ENCODE peak calls at places on chromosomes 7 and 10, in nine cellular contexts. E is prostate gland, C is H1, Y is transverse colon, X is suprapubic skin, F is GM12878, U is sigmoid colon, L is Panc1, G is HCT116. Z is an unnamed sample.
A peak's percentile ranks its signal among the peaks of the same experiment; 100 is the strongest.

GRCh38 chr7:63080831-63081230 is 917.8 kb upstream of the ZNF722 start:
- DNase-seq in Y (no peak), F (no peak), E (no peak), X (no peak), U (no peak), C (no peak), L (no peak), G (no peak), Z (peak; percentile 31)

GRCh38 chr10:2828741-2829140 is 238.6 kb upstream of the PFKP start:
- DNase-seq in X (no peak), Y (no peak), L (no peak), U (no peak), E (no peak), G (no peak), C (no peak), F (no peak), Z (no peak)

GRCh38 chr10:23344251-23344841 is at the start of gene C10orf67:
- DNase-seq in E (no peak), Y (peak; percentile 31), F (no peak), C (peak; percentile 70), L (no peak), X (no peak), U (no peak), G (no peak), Z (no peak)

GRCh38 chr10:78849731-78850130 is 219.0 kb upstream of the ZMIZ1 start:
- DNase-seq in C (no peak), U (no peak), F (no peak), X (no peak), G (no peak), L (no peak), E (no peak), Y (no peak), Z (no peak)

GRCh38 chr7:13055732-13056369 is 368.4 kb downstream of the ARL4A start:
- DNase-seq in C (no peak), E (no peak), F (no peak), Y (no peak), L (no peak), G (no peak), X (no peak), U (no peak), Z (no peak)

GRCh38 chr7:26930845-26931244 is 66.5 kb upstream of the SKAP2 start:
- DNase-seq in L (no peak), X (no peak), F (no peak), G (no peak), U (no peak), Y (no peak), C (no peak), E (no peak), Z (no peak)

GRCh38 chr10:79374312-79375191 is 27.3 kb downstream of the PPIF start:
- DNase-seq in G (peak; percentile 40), C (peak; percentile 94), F (no peak), L (peak; percentile 33), X (peak; percentile 92), E (peak; percentile 64), U (peak; percentile 91), Y (peak; percentile 84), Z (peak; percentile 94)

GRCh38 chr10:13907570-13907969 is 320.8 kb downstream of the PRPF18 start:
- DNase-seq in E (no peak), G (no peak), L (no peak), Y (no peak), U (no peak), X (no peak), C (no peak), F (no peak), Z (no peak)

DNA sequence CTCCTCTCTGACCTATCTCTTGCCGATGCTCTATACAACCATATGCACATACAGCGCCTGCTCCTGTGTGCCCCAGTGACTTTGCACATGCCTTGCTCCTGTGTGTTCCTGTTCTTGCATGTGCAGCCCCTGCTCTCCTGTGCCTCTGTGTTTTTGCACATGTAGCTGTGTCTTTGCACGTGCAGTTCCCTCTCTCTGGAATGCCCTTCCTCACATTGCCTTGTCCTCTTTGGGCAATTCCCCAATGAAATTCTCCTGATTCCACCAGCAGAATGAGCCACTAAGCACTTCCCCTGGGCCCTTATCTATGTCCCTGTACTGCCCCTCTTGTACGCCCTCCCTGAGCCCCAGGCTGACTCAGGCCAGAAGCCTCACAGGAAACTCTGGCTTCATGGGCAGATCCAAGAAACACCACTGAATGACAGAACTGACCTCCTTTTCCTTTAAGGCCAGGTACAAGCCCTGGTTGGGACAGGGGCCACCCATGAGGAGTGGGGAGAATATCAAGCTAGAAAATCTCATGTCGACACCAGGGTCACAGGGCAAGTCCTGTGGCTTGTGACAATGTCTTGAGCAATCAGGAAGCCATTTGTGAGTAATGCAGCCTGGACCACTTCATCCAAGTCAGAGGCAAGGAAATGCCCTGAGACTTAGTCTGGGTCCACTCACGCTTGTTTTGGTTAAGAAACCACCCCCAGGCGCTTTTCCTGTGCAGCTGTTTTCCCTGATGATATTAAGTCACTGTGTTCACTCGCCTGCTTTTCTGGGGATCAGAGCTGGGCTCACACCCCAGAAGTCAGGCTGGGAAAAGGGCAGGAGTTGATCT is 1.9 kb upstream of the ARHGAP22 start:
- DNase-seq in F (no peak), U (peak; percentile 72), Y (peak; percentile 25), C (peak; percentile 33), X (peak; percentile 58), G (no peak), E (no peak), L (peak; percentile 64), Z (peak; percentile 87)
- TF ChIP-seq POLR2AphosphoS5 in F (no peak), U (peak; percentile 62), Y (no peak), C (no peak), X (no peak), G (no peak), E (no peak), L (no peak), Z (no peak)

DNA sequence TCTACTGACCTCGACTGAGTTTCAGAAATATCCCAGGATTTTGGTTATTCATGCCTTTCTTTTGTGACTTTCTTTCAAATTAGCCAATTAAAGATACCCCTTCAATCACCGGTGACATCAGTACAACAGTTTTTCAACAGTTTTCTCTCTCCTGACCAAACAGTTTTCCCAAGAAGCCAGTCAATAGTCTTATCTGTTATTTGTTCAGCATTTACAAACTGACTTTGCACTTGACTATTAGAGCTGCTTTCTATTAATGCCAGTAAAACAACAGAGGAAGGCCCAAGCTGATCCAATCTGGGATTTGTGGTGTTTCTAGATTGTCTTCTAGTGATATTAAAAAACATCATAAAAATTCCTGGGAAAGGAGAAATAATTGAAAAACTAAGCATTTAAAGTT is 35.9 kb downstream of the NRBF2 start:
- DNase-seq in G (no peak), U (no peak), L (no peak), Y (no peak), F (no peak), E (no peak), X (no peak), C (no peak), Z (no peak)
- H3K27ac ChIP-seq in G (no peak overlapping the region), U (peak overlapping the region; percentile 39), L (no peak overlapping the region), Y (peak overlapping the region; percentile 1), F (no peak overlapping the region), E (no peak overlapping the region), X (no peak overlapping the region), C (no peak overlapping the region), Z (peak overlapping the region; percentile 7)

GRCh38 chr10:21285207-21285606 is 240.3 kb downstream of the SKIDA1 start:
- DNase-seq in Y (no peak), L (no peak), X (no peak), E (no peak), U (no peak), G (no peak), F (no peak), C (no peak), Z (no peak)
- H3K4me1 ChIP-seq in Y (no peaks in the 10 kb centered on the region), L (peaks cover 54% of the 10 kb centered on the region), X (no peaks in the 10 kb centered on the region), E (no peaks in the 10 kb centered on the region), U (no peaks in the 10 kb centered on the region), G (peaks cover 39% of the 10 kb centered on the region), F (no peaks in the 10 kb centered on the region), C (peaks cover 38% of the 10 kb centered on the region), Z (no peaks in the 10 kb centered on the region)

DNA sequence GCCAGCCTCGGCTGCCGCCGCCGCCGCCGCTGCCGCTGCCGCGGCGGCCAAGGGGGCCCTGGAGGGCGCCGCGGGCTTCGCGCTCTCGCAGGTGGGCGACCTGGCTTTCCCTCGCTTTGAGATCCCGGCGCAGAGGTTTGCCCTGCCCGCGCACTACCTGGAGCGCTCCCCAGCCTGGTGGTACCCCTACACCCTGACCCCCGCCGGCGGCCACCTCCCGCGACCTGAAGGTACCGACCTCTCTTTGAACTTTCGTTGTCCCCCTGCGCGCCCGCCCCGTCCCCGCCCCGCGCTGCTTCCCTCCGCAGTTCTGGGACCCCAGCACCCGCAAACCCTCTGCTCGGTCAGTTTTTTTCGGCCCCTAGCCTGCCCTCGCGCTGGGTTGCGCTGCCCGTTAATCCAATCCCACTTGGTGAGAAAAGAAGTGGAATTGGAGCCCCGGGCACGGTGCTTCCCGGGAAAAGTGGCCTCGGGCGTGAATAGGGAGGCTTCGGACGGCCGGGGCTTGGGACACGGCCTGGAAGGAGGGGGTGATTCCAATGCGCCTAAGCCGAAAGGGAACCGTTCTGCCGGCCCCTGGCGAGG is 543 bp downstream of the HMX3 start:
- DNase-seq in F (no peak), L (no peak), Y (no peak), X (no peak), E (no peak), U (no peak), C (peak; percentile 79), G (no peak), Z (no peak)
- TF ChIP-seq POLR2AphosphoS5 in F (no peak), L (no peak), Y (no peak), X (no peak), E (no peak), U (no peak), C (no peak), G (no peak), Z (no peak)

GRCh38 chr7:139916717-139917395 is 87.8 kb downstream of the TBXAS1 start:
- DNase-seq in X (no peak), Y (peak; percentile 37), G (no peak), L (no peak), C (no peak), F (peak; percentile 82), E (no peak), U (no peak), Z (no peak)

GRCh38 chr7:139915864-139916716 is 87.0 kb downstream of the TBXAS1 start:
- DNase-seq in Y (peak; percentile 55), X (no peak), L (peak; percentile 95), G (peak; percentile 92), C (no peak), F (peak; percentile 91), U (no peak), E (peak; percentile 39), Z (peak; percentile 93)

GRCh38 chr7:139915301-139915863 is 86.3 kb downstream of the TBXAS1 start:
- DNase-seq in E (no peak), C (no peak), Y (no peak), L (peak; percentile 42), G (no peak), F (no peak), U (no peak), X (no peak), Z (no peak)

GRCh38 chr7:139914861-139915300 is 85.8 kb downstream of the TBXAS1 start:
- DNase-seq in F (no peak), Y (no peak), G (no peak), U (no peak), X (no peak), C (no peak), L (no peak), E (no peak), Z (no peak)

GRCh38 chr7:139918488-139918887 is 89.4 kb downstream of the TBXAS1 start:
- DNase-seq in C (no peak), Y (no peak), L (no peak), X (no peak), G (no peak), F (no peak), E (no peak), U (no peak), Z (no peak)
- H3K27ac ChIP-seq in C (no peak overlapping the region), Y (no peak overlapping the region), L (peak overlapping the region; percentile 20), X (no peak overlapping the region), G (no peak overlapping the region), F (no peak overlapping the region), E (no peak overlapping the region), U (no peak overlapping the region), Z (no peak overlapping the region)